ENCODE peak calls at places on chromosomes 16 and 17, in seven cellular contexts. D is GM23338, B is astrocyte, K is stomach, M is esophagus squamous epithelium, N is thoracic aorta, L is prostate gland. H is an unnamed sample. For H3K4me1, the result is how much of the 10 kb centered on the place peaks cover.

GRCh38 chr17:263773-264172 is 82.3 kb upstream of the DOC2B start:
- DNase-seq in N (no peak), D (no peak), K (no peak), M (no peak), L (no peak), B (no peak), H (no peak)

GRCh38 chr17:47243737-47244598 is 9.7 kb upstream of the ITGB3 start:
- DNase-seq in B (no peak), N (no peak), L (no peak), K (no peak), D (no peak), M (no peak), H (no peak)

GRCh38 chr16:25217921-25218320 is 1.2 kb downstream of the AQP8 start:
- DNase-seq in M (no peak), D (no peak), K (no peak), B (no peak), N (no peak), L (no peak), H (no peak)

GRCh38 chr17:53687324-53687723 is 135.4 kb upstream of the KIF2B start:
- DNase-seq in M (no peak), L (no peak), N (no peak), B (no peak), D (no peak), K (no peak), H (no peak)

GRCh38 chr16:10519929-10520868 is 60.2 kb downstream of the EMP2 start:
- DNase-seq in M (no peak), N (no peak), B (no peak), K (peak), L (peak), D (no peak), H (no peak)

GRCh38 chr17:77460514-77461046 is 319.8 kb downstream of the SEC14L1 start:
- DNase-seq in M (no peak), L (no peak), D (no peak), K (no peak), N (no peak), B (no peak), H (no peak)

GRCh38 chr16:84455031-84455430 is 49.4 kb downstream of the MEAK7 start:
- DNase-seq in N (no peak), B (no peak), M (no peak), D (no peak), L (no peak), K (no peak), H (no peak)

GRCh38 chr17:17021194-17021863 is 20.9 kb upstream of the MPRIP start:
- DNase-seq in N (peak), K (peak), M (no peak), D (no peak), L (no peak), B (peak), H (no peak)

GRCh38 chr17:182164-182751 is 808 bp upstream of the DOC2B start:
- DNase-seq in B (no peak), L (no peak), K (peak), N (no peak), D (peak), M (no peak), H (no peak)

GRCh38 chr16:7217797-7218196 is 114.8 kb upstream of the RBFOX1 start:
- DNase-seq in M (no peak), L (no peak), K (no peak), N (no peak), D (no peak), B (no peak), H (no peak)

GRCh38 chr16:49972280-49972679 is 52.7 kb upstream of the CNEP1R1 start:
- DNase-seq in D (no peak), N (no peak), K (no peak), L (no peak), M (no peak), B (no peak), H (no peak)

GRCh38 chr17:45813051-45813731 is 29.1 kb downstream of the CRHR1 start:
- DNase-seq in M (no peak), L (no peak), D (peak), B (no peak), K (no peak), N (no peak), H (no peak)

GRCh38 chr16:64925166-64925565 is 196.7 kb downstream of the CDH11 start:
- DNase-seq in B (no peak), M (no peak), D (no peak), K (no peak), L (no peak), N (no peak), H (no peak)

GRCh38 chr17:16662936-16663335 is 9.3 kb upstream of the ZNF624 start:
- DNase-seq in N (no peak), B (peak), K (no peak), L (no peak), M (no peak), D (no peak), H (peak)

GRCh38 chr17:44751806-44752205 is 7.0 kb upstream of the ADAM11 start:
- DNase-seq in D (no peak), M (no peak), K (no peak), B (no peak), N (no peak), L (no peak), H (no peak)

GRCh38 chr17:10797848-10798328 is 6.0 kb downstream of the TMEM238L start:
- DNase-seq in D (no peak), M (no peak), B (no peak), N (no peak), K (no peak), L (no peak), H (peak)

GRCh38 chr17:41655611-41656111 is 31.3 kb upstream of the KRT17 start:
- DNase-seq in N (no peak), K (peak), B (no peak), D (peak), L (peak), M (no peak), H (peak)

GRCh38 chr16:14362774-14363371 is 267.2 kb downstream of the PARN start:
- DNase-seq in B (peak), N (no peak), K (no peak), D (no peak), M (no peak), L (no peak), H (no peak)

GRCh38 chr16:89376812-89377445 is 113.4 kb downstream of the ANKRD11 start:
- DNase-seq in L (no peak), K (no peak), M (no peak), B (no peak), D (no peak), N (no peak), H (no peak)

GRCh38 chr17:58531661-58532554 is 17.5 kb upstream of the MTMR4 start:
- DNase-seq in D (peak), B (peak), L (peak), N (no peak), M (no peak), K (peak), H (no peak)

GRCh38 chr16:67804853-67805542 is 1.4 kb downstream of the RANBP10 start:
- DNase-seq in M (no peak), L (no peak), K (no peak), D (no peak), N (no peak), B (no peak), H (no peak)

GRCh38 chr16:17552351-17552750 is 81.6 kb upstream of the XYLT1 start:
- DNase-seq in M (no peak), K (no peak), B (peak), D (no peak), L (no peak), N (no peak), H (peak)

GRCh38 chr16:64478258-64478906 is 643.5 kb downstream of the CDH11 start:
- DNase-seq in B (peak), D (no peak), M (no peak), L (peak), N (peak), K (no peak), H (no peak)

GRCh38 chr16:13391337-13391736 is 489.9 kb downstream of the SHISA9 start:
- DNase-seq in M (no peak), B (no peak), D (no peak), L (no peak), N (no peak), K (no peak), H (no peak)

GRCh38 chr16:57607676-57608461 is 20.6 kb upstream of the ADGRG1 start:
- DNase-seq in K (no peak), M (no peak), B (no peak), N (no peak), L (no peak), D (no peak), H (no peak)

GRCh38 chr17:42980766-42981397 is 517 bp downstream of the RUNDC1 start:
- DNase-seq in K (peak), M (no peak), D (peak), B (peak), N (no peak), L (peak), H (peak)

GRCh38 chr16:12113581-12114375 is 137.2 kb downstream of the SNX29 start:
- DNase-seq in L (no peak), K (no peak), M (no peak), N (no peak), D (no peak), B (no peak), H (no peak)

GRCh38 chr17:67646472-67646871 is 71.3 kb upstream of the NOL11 start:
- DNase-seq in B (no peak), N (no peak), D (no peak), L (no peak), K (no peak), M (no peak), H (no peak)

DNA sequence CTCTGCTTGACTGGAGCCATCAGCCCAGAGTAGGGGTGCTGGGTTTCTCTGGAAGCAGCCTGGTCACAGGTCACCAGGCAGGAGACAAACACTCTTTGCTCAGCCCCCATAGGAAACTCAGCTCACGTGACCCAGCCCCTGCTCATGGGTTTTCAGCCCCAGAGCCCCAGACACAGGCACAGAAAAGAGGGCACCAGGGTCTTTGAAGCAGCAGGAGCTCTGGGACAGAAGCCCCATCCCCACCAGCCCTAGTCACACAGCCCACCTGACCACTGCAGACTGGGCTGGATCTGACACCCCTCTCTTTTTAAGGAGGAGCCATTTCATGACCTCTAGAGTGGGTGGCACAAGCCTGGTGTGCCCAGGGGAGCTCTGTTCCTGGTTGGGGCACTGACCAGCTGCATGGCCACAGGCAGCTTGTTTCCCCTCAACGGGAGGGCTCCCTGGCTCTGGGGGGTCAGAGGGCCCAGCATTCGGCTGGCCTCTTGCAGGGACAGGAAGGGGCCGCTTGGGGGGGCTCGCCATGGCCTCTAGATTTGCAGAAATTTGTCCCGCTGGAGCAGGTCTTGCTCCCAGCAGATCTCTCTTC is 13.8 kb upstream of the CD79B start:
- DNase-seq in B (no peak), M (no peak), L (no peak), D (no peak), N (no peak), K (no peak), H (no peak)
- H3K27ac ChIP-seq in B (no peak), M (no peak), L (no peak), D (no peak), N (no peak), K (no peak), H (no peak)

GRCh38 chr17:57412520-57413096 is 156.3 kb downstream of the MSI2 start:
- DNase-seq in B (no peak), L (no peak), M (no peak), N (no peak), D (no peak), K (no peak), H (no peak)
- H3K4me1 ChIP-seq in B (under half), L (under half), M (under half), N (under half), D (under half), K (under half), H (under half)

GRCh38 chr16:22813946-22814325 is at the start of gene HS3ST2:
- DNase-seq in N (no peak), M (no peak), D (peak), B (no peak), L (peak), K (no peak), H (peak)

GRCh38 chr16:22815863-22816262 is 1.9 kb downstream of the HS3ST2 start:
- DNase-seq in D (no peak), K (no peak), B (no peak), N (no peak), M (no peak), L (no peak), H (peak)

GRCh38 chr16:22816475-22816874 is 2.5 kb downstream of the HS3ST2 start:
- DNase-seq in D (no peak), L (no peak), N (peak), M (no peak), K (no peak), B (no peak), H (peak)

GRCh38 chr16:22814330-22815105 is 556 bp downstream of the HS3ST2 start:
- DNase-seq in D (peak), M (no peak), K (no peak), B (no peak), N (no peak), L (no peak), H (no peak)

GRCh38 chr16:22813223-22813945 is 578 bp upstream of the HS3ST2 start:
- DNase-seq in K (peak), D (peak), B (peak), M (no peak), L (peak), N (peak), H (peak)
- TF ChIP-seq CTCF in K (peak), D (peak), B (peak), M (peak), L (peak), N (peak), H (peak)

DNA sequence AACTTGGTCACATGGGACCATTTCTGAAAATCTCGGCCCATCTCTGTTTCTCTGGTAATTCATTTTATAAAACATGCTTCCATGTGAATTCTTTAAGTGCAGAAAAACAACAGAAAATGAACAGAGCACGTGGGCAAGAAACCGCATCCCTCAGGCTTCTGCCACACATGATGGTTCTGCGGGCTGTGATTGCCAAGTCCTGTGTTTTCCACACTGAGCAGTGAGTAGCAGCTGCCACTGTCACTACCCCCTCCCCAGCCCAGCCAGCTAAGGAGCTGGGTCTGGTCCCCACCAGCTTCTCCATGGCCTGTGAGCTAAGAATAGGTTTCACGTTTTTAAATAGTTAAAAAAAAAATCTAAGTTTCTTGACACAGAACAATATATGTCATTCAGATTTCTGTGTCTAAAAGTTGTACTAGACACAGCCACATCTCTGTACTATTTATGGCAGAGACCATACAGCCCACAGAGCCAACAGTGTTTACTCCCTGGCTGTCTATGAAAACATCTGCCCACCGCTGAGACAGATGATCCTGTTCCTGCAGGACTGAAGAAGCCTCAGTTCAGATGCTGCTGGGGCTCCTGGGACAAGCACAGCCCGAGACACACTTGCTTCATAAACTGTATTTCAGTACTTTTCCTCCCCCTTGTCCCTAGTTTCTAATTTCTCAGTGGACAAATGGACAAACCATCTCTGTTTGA is 41.5 kb downstream of the USP22 start:
- DNase-seq in M (no peak), D (no peak), B (no peak), K (no peak), N (no peak), L (no peak), H (no peak)
- H3K27ac ChIP-seq in M (peak), D (peak), B (no peak), K (peak), N (no peak), L (peak), H (no peak)

GRCh38 chr17:59829217-59830006 is 63.3 kb downstream of the TUBD1 start:
- DNase-seq in L (no peak), D (no peak), K (no peak), B (peak), N (no peak), M (no peak), H (peak)

GRCh38 chr17:59827721-59828477 is 64.8 kb downstream of the TUBD1 start:
- DNase-seq in D (no peak), N (no peak), B (no peak), K (no peak), M (no peak), L (no peak), H (no peak)

GRCh38 chr17:59825533-59826316 is 67.0 kb downstream of the TUBD1 start:
- DNase-seq in D (no peak), B (peak), L (no peak), M (no peak), K (no peak), N (no peak), H (peak)

GRCh38 chr17:59828478-59828760 is 64.3 kb downstream of the TUBD1 start:
- DNase-seq in N (no peak), L (no peak), M (no peak), K (no peak), D (no peak), B (no peak), H (no peak)

GRCh38 chr17:59826741-59827453 is 65.8 kb downstream of the TUBD1 start:
- DNase-seq in N (no peak), D (no peak), B (no peak), L (no peak), M (no peak), K (no peak), H (no peak)
- H3K4me1 ChIP-seq in N (under half), D (under half), B (half or more), L (under half), M (half or more), K (under half), H (under half)

DNA sequence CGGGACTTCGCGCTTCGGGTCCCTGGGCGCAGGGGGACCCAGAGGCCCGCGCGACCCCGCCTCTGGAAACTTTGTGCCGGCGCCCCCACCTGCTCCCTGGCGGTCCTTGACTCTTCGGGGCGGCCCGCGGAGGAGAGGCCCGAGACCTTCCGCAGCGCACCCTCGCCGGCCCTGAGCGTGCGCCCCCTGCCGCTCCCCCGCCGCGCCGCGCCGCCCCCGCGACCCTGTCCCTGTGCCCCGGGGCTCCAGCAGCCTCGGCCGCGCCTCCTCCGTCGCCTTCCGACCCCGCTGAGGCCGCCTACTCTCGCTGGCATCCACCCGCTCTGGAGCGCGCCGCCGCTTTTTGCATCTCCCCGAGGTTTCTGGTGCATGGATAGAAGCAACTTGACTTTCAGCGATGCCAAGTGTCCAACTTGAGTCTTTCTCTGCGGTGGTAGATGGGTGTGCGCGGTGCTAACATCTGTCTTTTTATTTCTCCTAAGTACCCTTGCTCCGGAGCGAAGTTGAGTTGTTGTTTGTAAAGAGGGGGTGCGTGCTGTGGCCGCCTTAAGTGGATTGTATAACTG is 414 bp downstream of the DUSP14 start:
- DNase-seq in L (peak), N (no peak), K (peak), B (peak), M (no peak), D (peak), H (no peak)
- TF ChIP-seq CTCF in L (peak), N (no peak), K (no peak), B (no peak), M (peak), D (peak), H (peak)

GRCh38 chr16:535446-536405 is 8.2 kb downstream of the CAPN15 start:
- DNase-seq in K (peak), D (no peak), B (peak), L (no peak), M (no peak), N (no peak), H (peak)
- H3K27ac ChIP-seq in K (peak), D (no peak), B (peak), L (no peak), M (peak), N (no peak), H (no peak)

DNA sequence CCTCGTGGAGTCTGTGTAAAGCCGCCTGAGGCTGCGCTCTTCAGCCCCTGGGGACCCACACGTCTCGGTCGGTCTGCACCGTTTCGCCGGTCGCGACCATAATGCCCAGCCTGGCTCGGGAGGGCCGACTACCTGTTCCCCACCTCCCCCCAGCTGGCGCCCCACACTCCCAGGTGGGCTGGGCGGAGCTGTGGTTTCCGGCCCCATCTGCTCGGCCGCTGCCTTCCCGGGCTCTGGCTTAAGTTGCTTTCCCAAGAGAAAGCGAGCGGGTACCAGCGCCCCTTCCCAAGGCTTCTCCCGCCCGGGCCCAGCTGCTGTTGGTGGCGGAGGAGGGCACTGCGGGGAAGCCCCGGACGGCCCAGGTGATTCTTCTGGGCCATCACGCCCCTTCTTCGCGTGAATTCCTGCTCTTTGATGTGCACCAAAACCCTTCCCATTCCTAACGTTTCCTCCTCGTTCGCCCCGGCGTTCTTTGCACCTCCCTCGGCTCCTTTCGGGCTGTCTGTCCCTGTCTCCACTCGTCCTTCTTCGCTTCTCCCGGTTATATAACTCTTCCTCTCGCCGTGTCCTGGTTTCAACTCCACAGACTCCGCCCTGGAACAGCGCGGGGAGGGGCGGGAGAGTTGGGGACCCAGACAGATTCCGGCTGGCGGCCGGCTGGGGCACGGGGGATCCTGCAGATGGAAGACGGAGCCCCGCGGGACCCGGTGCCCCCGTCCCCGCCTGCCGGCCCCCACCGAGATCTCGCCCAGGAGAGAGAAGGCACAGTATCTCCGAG is 2.0 kb downstream of the KDM6B start:
- DNase-seq in N (no peak), K (peak), B (peak), L (peak), D (peak), M (no peak), H (no peak)
- H3K4me1 ChIP-seq in N (under half), K (half or more), B (under half), L (under half), D (under half), M (half or more), H (under half)